ENCODE peak calls at places on chromosomes 5 and 9, in six cellular contexts. D, W, L, H, Y and N are unnamed samples.

GRCh38 chr9:93562157-93562556 is 14.2 kb upstream of the PHF2 start:
- DNase-seq in D (no peak), W (no peak), L (no peak), H (no peak), Y (no peak), N (no peak)

GRCh38 chr9:34663296-34663590 is 786 bp upstream of the CCL27 start:
- DNase-seq in D (no peak), W (no peak), L (no peak), H (no peak), Y (no peak), N (no peak)

GRCh38 chr9:35112257-35113020 is 3.2 kb downstream of the ATOSB start:
- DNase-seq in D (no peak), W (peak), L (peak), H (no peak), Y (no peak), N (peak)

GRCh38 chr5:160787247-160787646 is 64.8 kb downstream of the ATP10B start:
- DNase-seq in D (peak), W (no peak), L (no peak), H (peak), Y (peak), N (no peak)

GRCh38 chr5:139277171-139277570 is 16.4 kb upstream of the MATR3 start:
- DNase-seq in D (no peak), W (no peak), L (no peak), H (no peak), Y (no peak), N (no peak)

GRCh38 chr5:98771389-98772109 is 1.9 kb upstream of the RGMB start:
- DNase-seq in D (peak), W (peak), L (peak), H (peak), Y (peak), N (no peak)

GRCh38 chr5:9869616-9870288 is 239.6 kb upstream of the TAS2R1 start:
- DNase-seq in D (no peak), W (peak), L (peak), H (no peak), Y (no peak), N (no peak)

GRCh38 chr5:81192351-81192750 is 40.8 kb upstream of the CKMT2 start:
- DNase-seq in D (no peak), W (no peak), L (no peak), H (no peak), Y (no peak), N (no peak)

GRCh38 chr9:36091028-36091953 is 45.2 kb upstream of the GLIPR2 start:
- DNase-seq in D (no peak), W (peak), L (peak), H (peak), Y (no peak), N (no peak)

GRCh38 chr5:38601133-38601842 is 44.8 kb upstream of the LIFR start:
- DNase-seq in D (no peak), W (no peak), L (no peak), H (peak), Y (no peak), N (no peak)

GRCh38 chr9:114207034-114207815 is 51.9 kb downstream of the COL27A1 start:
- DNase-seq in D (peak), W (peak), L (peak), H (no peak), Y (no peak), N (peak)

GRCh38 chr9:132591244-132591643 is 8.8 kb downstream of the BARHL1 start:
- DNase-seq in D (peak), W (no peak), L (no peak), H (no peak), Y (no peak), N (no peak)

GRCh38 chr5:38673671-38674071 is 117.2 kb upstream of the LIFR start:
- DNase-seq in D (no peak), W (no peak), L (no peak), H (no peak), Y (no peak), N (no peak)

GRCh38 chr5:96781734-96782064 is 26.0 kb downstream of the ERAP1 start:
- DNase-seq in D (no peak), W (no peak), L (no peak), H (no peak), Y (no peak), N (no peak)

GRCh38 chr9:101028346-101029299 is at the start of gene PLPPR1:
- DNase-seq in D (peak), W (peak), L (peak), H (peak), Y (peak), N (peak)

GRCh38 chr5:31193591-31194457 is at the start of gene CDH6:
- DNase-seq in D (peak), W (peak), L (peak), H (no peak), Y (peak), N (peak)

GRCh38 chr9:103658156-103658555 is 436.0 kb upstream of the SMC2 start:
- DNase-seq in D (no peak), W (no peak), L (no peak), H (no peak), Y (no peak), N (no peak)

GRCh38 chr5:25641140-25641539 is 996.4 kb upstream of the CDH10 start:
- DNase-seq in D (no peak), W (no peak), L (no peak), H (no peak), Y (no peak), N (no peak)